ENCODE peak calls at places on chromosomes 13 and 19, in eight cellular contexts. G is A549, T is lower leg skin, H is body of pancreas, J is Peyer's patch, V is breast epithelium, I is ovary, E is suprapubic skin. Q is an unnamed sample.

GRCh38 chr13:46181799-46182490 is at the start of gene LCP1:
- DNase-seq in G (no peak), J (peak), T (no peak), V (peak), E (no peak), H (no peak), I (no peak), Q (no peak)

GRCh38 chr13:88136098-88136790 is 465.1 kb downstream of the SLITRK5 start:
- DNase-seq in H (no peak), J (no peak), V (no peak), T (no peak), I (no peak), E (no peak), G (no peak), Q (no peak)

GRCh38 chr19:15843186-15843585 is 27.7 kb upstream of the OR10H1 start:
- DNase-seq in V (no peak), H (no peak), E (no peak), T (no peak), G (no peak), I (no peak), J (no peak), Q (no peak)

GRCh38 chr13:53137777-53138176 is 109.2 kb downstream of the OLFM4 start:
- DNase-seq in G (no peak), H (no peak), E (no peak), I (no peak), T (no peak), J (no peak), V (no peak), Q (no peak)

GRCh38 chr19:6100284-6100915 is 9.9 kb downstream of the RFX2 start:
- DNase-seq in G (no peak), I (no peak), T (no peak), H (no peak), V (no peak), J (no peak), E (no peak), Q (no peak)

GRCh38 chr19:44024900-44025216 is 321 bp upstream of the ZNF222 start:
- DNase-seq in J (no peak), I (no peak), T (no peak), E (no peak), V (no peak), G (no peak), H (no peak), Q (no peak)

GRCh38 chr13:28831117-28831516 is 11.0 kb downstream of the MTUS2 start:
- DNase-seq in V (no peak), I (no peak), E (no peak), H (no peak), T (no peak), J (no peak), G (no peak), Q (no peak)

GRCh38 chr19:38769635-38770211 is 3.6 kb downstream of the LGALS7 start:
- DNase-seq in J (peak), H (peak), G (peak), T (peak), V (peak), I (peak), E (peak), Q (peak)

GRCh38 chr13:73900591-73900990 is 233.6 kb downstream of the KLF12 start:
- DNase-seq in H (no peak), T (no peak), V (no peak), G (no peak), J (no peak), E (no peak), I (no peak), Q (no peak)

GRCh38 chr19:17202249-17202648 is 12.9 kb upstream of the USE1 start:
- DNase-seq in G (peak), V (no peak), I (no peak), H (no peak), J (no peak), E (no peak), T (no peak), Q (no peak)

GRCh38 chr19:19057317-19057716 is 6.5 kb upstream of the SLC25A42 start:
- DNase-seq in V (no peak), I (no peak), E (no peak), J (no peak), T (no peak), H (no peak), G (no peak), Q (no peak)

GRCh38 chr13:30881191-30881651 is 24.9 kb upstream of the MEDAG start:
- DNase-seq in E (no peak), J (no peak), G (no peak), T (peak), V (no peak), H (no peak), I (no peak), Q (no peak)

GRCh38 chr13:109780880-109781383 is 5.5 kb downstream of the IRS2 start:
- DNase-seq in I (no peak), J (no peak), G (no peak), V (no peak), H (no peak), T (no peak), E (no peak), Q (no peak)

GRCh38 chr13:59689057-59689456 is 474.7 kb downstream of the DIAPH3 start:
- DNase-seq in H (no peak), J (no peak), I (no peak), V (no peak), T (no peak), E (no peak), G (no peak), Q (no peak)

GRCh38 chr19:50803633-50804419 is 13.6 kb downstream of the ACP4 start:
- DNase-seq in H (no peak), E (no peak), I (no peak), V (peak), J (no peak), G (no peak), T (no peak), Q (no peak)

GRCh38 chr19:50801107-50801506 is 10.9 kb downstream of the ACP4 start:
- DNase-seq in I (no peak), H (no peak), J (no peak), E (no peak), T (no peak), V (no peak), G (no peak), Q (no peak)

GRCh38 chr19:50808856-50809255 is 14.7 kb downstream of the KLK1 start:
- DNase-seq in E (no peak), J (no peak), V (no peak), G (no peak), I (no peak), T (no peak), H (no peak), Q (no peak)

GRCh38 chr19:50798943-50799851 is 9.0 kb downstream of the ACP4 start:
- DNase-seq in H (no peak), I (no peak), V (no peak), E (no peak), J (no peak), G (no peak), T (no peak), Q (no peak)

GRCh38 chr19:50804420-50805272 is 14.4 kb downstream of the ACP4 start:
- DNase-seq in G (peak), J (peak), V (peak), E (peak), H (peak), I (peak), T (peak), Q (peak)
- TF ChIP-seq POLR2A in G (peak), J (no peak), V (no peak), E (no peak), H (peak), I (peak), T (no peak), Q (peak)

GRCh38 chr19:32595491-32595890 is 14.5 kb downstream of the PDCD5 start:
- DNase-seq in G (no peak), E (no peak), J (no peak), V (no peak), T (peak), H (no peak), I (no peak), Q (no peak)

GRCh38 chr19:32598022-32598421 is 17.0 kb downstream of the PDCD5 start:
- DNase-seq in I (no peak), V (no peak), H (no peak), G (no peak), J (no peak), E (no peak), T (peak), Q (no peak)

GRCh38 chr19:32599736-32600157 is 18.8 kb downstream of the PDCD5 start:
- DNase-seq in I (no peak), E (no peak), G (peak), V (no peak), H (peak), T (peak), J (peak), Q (no peak)

GRCh38 chr19:32599258-32599657 is 18.3 kb downstream of the PDCD5 start:
- DNase-seq in I (no peak), T (no peak), G (no peak), H (no peak), E (no peak), J (no peak), V (no peak), Q (no peak)

DNA sequence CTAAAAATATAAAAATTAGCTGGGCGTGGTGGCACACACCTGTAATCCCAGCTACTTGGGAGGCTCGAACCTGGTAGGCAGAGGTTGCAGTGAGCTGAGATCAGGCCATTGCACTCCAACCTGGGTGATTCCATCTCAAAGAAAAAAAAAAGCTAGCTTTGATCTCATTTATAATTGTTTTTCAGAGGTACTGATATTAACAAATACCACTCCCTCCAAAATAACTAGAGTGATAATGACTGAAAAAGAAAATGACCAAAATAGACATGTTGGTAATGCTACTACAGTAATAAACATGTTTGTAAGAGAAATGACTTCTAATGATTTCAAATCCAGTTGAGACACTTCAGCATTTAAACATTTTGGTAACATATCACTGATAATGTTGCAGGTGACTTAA is 13.0 kb downstream of the PDCD5 start:
- DNase-seq in J (no peak), T (peak), H (no peak), G (no peak), I (no peak), V (no peak), E (no peak), Q (no peak)
- TF ChIP-seq POLR2A in J (no peak), T (no peak), H (no peak), G (no peak), I (no peak), V (no peak), E (no peak), Q (no peak)

GRCh38 chr19:8307965-8308866 is at the start of gene CD320:
- DNase-seq in J (peak), I (peak), V (peak), H (peak), G (peak), T (peak), E (peak), Q (peak)
- TF ChIP-seq POLR2A in J (no peak), I (peak), V (no peak), H (peak), G (peak), T (no peak), E (no peak), Q (peak)

DNA sequence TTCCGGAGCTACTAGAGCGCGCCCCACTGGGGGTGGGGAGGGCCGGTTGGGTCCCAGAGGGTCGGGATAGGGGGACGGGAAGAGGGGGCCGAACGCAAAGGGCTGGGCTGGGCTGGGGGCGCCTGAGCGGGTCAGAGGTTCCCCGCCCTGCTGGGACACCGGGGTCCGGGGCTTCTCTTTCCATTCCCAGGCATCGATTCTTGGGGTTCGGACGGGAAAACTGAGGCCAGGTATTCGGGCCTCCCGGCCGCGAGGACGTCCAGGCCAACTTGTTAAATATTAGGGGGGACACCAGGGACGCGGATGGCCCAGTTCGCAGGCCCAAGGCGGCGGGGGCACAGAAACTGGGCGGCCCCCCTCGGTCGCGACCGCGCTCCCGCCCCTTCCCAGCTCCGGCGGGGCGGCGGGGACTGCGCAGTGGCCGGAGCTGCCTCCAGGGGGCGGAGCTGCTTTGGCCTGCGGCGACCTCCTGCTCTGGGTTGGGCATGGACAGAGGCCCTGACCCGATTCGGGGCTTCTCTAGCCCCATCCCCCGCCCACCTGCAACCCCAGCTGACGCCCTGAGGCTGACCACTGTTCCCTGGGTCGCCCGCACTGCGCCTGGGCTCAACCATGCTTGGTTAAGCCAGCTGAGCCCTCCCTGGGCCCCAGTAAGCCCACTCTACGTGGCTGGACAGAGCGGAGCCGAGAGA is 1.2 kb upstream of the KLF16 start:
- DNase-seq in E (no peak), J (peak), H (peak), I (peak), V (no peak), T (peak), G (no peak), Q (peak)
- TF ChIP-seq POLR2A in E (no peak), J (no peak), H (peak), I (peak), V (peak), T (no peak), G (peak), Q (no peak)

DNA sequence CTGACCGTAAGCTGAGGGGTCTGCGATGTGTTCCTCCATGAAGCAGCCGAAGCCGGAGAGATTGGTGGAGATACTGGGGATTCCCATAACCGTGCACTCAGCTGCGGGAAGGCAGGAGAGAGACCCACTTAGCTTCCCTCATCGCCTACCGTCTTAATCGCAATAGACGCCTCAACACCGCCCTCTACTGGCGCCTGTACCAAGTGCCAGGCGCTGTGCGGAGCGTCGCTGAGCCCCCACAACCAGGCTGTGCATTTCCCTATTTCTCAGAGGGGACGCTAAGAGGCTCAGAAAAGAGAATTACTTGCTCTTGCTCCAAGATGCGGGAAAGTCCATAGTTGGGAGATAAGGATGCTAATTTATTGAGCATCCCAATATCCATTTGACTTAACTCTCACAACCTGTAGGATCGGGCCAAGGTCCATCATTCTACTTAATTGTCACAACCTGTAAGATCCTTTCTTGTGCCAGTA is 5.8 kb downstream of the FTL start:
- DNase-seq in V (no peak), J (peak), E (no peak), H (peak), T (peak), I (peak), G (peak), Q (peak)
- TF ChIP-seq POLR2A in V (no peak), J (no peak), E (no peak), H (no peak), T (no peak), I (no peak), G (no peak), Q (no peak)

DNA sequence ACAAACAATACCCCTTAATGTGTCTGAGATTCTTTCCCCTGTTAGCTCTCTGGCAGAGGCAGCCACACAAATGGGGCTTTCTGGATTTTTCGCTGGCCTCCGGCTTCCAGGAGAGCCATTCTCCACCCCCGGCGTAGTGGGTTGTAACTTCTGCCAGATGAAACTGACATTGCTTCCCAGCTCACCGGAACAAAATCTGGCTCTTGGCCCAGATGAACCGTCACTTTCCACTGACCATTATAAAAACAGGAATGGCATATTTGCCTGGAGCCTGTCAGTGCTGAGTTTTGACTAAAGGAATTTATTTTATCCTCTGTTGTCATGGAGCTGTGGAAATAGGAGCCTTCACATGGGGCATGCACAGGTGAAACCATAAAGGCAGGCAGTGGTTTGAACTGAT is 120.6 kb upstream of the GPR12 start:
- DNase-seq in G (no peak), E (no peak), V (peak), T (no peak), I (no peak), J (no peak), H (no peak), Q (no peak)
- TF ChIP-seq POLR2A in G (no peak), E (no peak), V (no peak), T (no peak), I (no peak), J (no peak), H (no peak), Q (no peak)

DNA sequence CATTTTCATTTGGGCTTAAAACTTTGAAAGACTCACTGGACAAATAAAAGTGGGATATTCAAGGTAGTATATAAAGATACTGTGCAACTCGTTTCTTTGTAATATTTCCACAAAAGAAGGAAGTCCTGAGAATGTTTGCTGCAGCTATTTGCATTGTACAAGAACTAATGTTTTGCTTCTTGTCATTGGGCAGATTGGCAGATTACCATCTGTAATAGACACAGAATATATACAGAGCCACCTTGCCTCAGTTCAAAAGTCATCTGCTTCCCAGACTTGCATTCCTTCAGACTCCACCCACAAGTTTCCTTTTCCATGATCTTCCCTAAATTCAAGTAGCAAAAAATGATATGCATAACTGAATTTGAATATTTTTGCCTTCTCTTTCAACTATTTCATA is 145.1 kb downstream of the EFNB2 start:
- DNase-seq in I (no peak), J (no peak), E (no peak), V (no peak), H (no peak), G (no peak), T (no peak), Q (no peak)
- TF ChIP-seq POLR2A in I (no peak), J (no peak), E (no peak), V (no peak), H (no peak), G (no peak), T (no peak), Q (no peak)

GRCh38 chr13:113506025-113506685 is 15.6 kb upstream of the DCUN1D2 start:
- DNase-seq in I (no peak), E (no peak), V (no peak), H (no peak), J (no peak), G (no peak), T (no peak), Q (no peak)
- TF ChIP-seq POLR2A in I (no peak), E (no peak), V (no peak), H (no peak), J (no peak), G (no peak), T (no peak), Q (no peak)

GRCh38 chr19:54426291-54426918 is 11.1 kb downstream of the TTYH1 start:
- DNase-seq in G (no peak), H (no peak), E (no peak), V (no peak), I (no peak), J (no peak), T (no peak), Q (no peak)
- TF ChIP-seq POLR2A in G (peak), H (no peak), E (no peak), V (no peak), I (no peak), J (no peak), T (no peak), Q (no peak)

GRCh38 chr13:110820311-110820710 is 94.6 kb downstream of the ANKRD10 start:
- DNase-seq in I (no peak), T (no peak), E (no peak), H (no peak), J (no peak), G (no peak), V (no peak), Q (no peak)
- TF ChIP-seq POLR2A in I (no peak), T (no peak), E (no peak), H (no peak), J (no peak), G (no peak), V (no peak), Q (no peak)